ENCODE peak calls at places on chromosomes 3 and 15, in seven cellular contexts. G is RCC 7860; Z is Calu3; C is amniotic stem cell; I is D721Med; X is pancreas; H is activated CD8-positive, alpha-beta T cell treated with anti-CD3 and anti-CD28 coated beads for 36 hours. M is an unnamed sample.

GRCh38 chr3:82001276-82001953 is 240.0 kb upstream of the GBE1 start:
- DNase-seq in G (no peak), Z (no peak), C (no peak), I (no peak), X (no peak), H (no peak), M (no peak)

GRCh38 chr15:34436956-34437442 is 609 bp downstream of the GOLGA8A start:
- DNase-seq in G (no peak), Z (peak), C (no peak), I (no peak), X (peak), H (peak), M (peak)

GRCh38 chr3:47024932-47025331 is 45.5 kb downstream of the NBEAL2 start:
- DNase-seq in G (no peak), Z (no peak), C (no peak), I (no peak), X (no peak), H (no peak), M (no peak)

GRCh38 chr15:89359471-89360293 is 25.1 kb upstream of the POLG start:
- DNase-seq in G (no peak), Z (no peak), C (no peak), I (no peak), X (peak), H (no peak), M (no peak)

GRCh38 chr3:100936931-100937330 is 56.3 kb downstream of the ABI3BP start:
- DNase-seq in G (no peak), Z (no peak), C (no peak), I (no peak), X (no peak), H (no peak), M (no peak)

GRCh38 chr3:123651449-123652345 is 66.8 kb upstream of the HACD2 start:
- DNase-seq in G (no peak), Z (no peak), C (no peak), I (no peak), X (no peak), H (no peak), M (no peak)

GRCh38 chr3:146160964-146161724 is at the start of gene PLOD2:
- DNase-seq in G (peak), Z (peak), C (peak), I (peak), X (peak), H (peak), M (peak)

GRCh38 chr3:195410546-195410945 is 32.3 kb downstream of the ACAP2 start:
- DNase-seq in G (no peak), Z (no peak), C (no peak), I (no peak), X (no peak), H (no peak), M (no peak)

GRCh38 chr15:50786871-50787270 is 21.4 kb upstream of the SPPL2A start:
- DNase-seq in G (no peak), Z (no peak), C (no peak), I (no peak), X (no peak), H (no peak), M (no peak)

GRCh38 chr3:176766862-176767261 is 430.4 kb downstream of the TBL1XR1 start:
- DNase-seq in G (no peak), Z (no peak), C (no peak), I (no peak), X (no peak), H (no peak), M (no peak)

GRCh38 chr3:150317469-150317868 is 90.6 kb upstream of the TSC22D2 start:
- DNase-seq in G (no peak), Z (peak), C (no peak), I (no peak), X (no peak), H (no peak), M (no peak)

GRCh38 chr3:178960191-178960590 is 111.4 kb downstream of the ZMAT3 start:
- DNase-seq in G (no peak), Z (no peak), C (no peak), I (no peak), X (no peak), H (no peak), M (no peak)

GRCh38 chr3:101204246-101204645 is 116.1 kb downstream of the IMPG2 start:
- DNase-seq in G (no peak), Z (no peak), C (no peak), I (no peak), X (no peak), H (no peak), M (no peak)

GRCh38 chr3:120129041-120129440 is 34.8 kb upstream of the GSK3B start:
- DNase-seq in G (no peak), Z (no peak), C (no peak), I (no peak), X (no peak), H (no peak), M (no peak)

GRCh38 chr15:73753250-73754130 is at the start of gene INSYN1:
- DNase-seq in G (no peak), Z (no peak), C (no peak), I (no peak), X (peak), H (no peak), M (no peak)

GRCh38 chr3:151900460-151900859 is 27.0 kb downstream of the SUCNR1 start:
- DNase-seq in G (no peak), Z (no peak), C (no peak), I (no peak), X (no peak), H (no peak), M (no peak)

GRCh38 chr15:41417418-41417811 is 520 bp downstream of the RTF1 start:
- DNase-seq in G (no peak), Z (no peak), C (no peak), I (no peak), X (no peak), H (peak), M (peak)

GRCh38 chr15:58608129-58608590 is 141.3 kb downstream of the ADAM10 start:
- DNase-seq in G (no peak), Z (no peak), C (no peak), I (no peak), X (no peak), H (no peak), M (no peak)

GRCh38 chr3:190266265-190266914 is 55.9 kb downstream of the CLDN1 start:
- DNase-seq in G (no peak), Z (no peak), C (no peak), I (no peak), X (no peak), H (no peak), M (no peak)